ENCODE peak calls at places on chromosomes 4 and X, in eight cellular contexts. K, Q, T, W, F, Y, M and D are unnamed samples.

GRCh38 chr4:29304595-29304994 is 1415.6 kb upstream of the PCDH7 start:
- DNase-seq in W (no peak), K (no peak), Q (no peak), Y (no peak), T (peak), M (no peak), F (no peak), D (no peak)

GRCh38 chrX:140572724-140573123 is 67.9 kb upstream of the SOX3 start:
- DNase-seq in M (no peak), Y (no peak), W (no peak), F (no peak), K (peak), T (peak), Q (peak), D (no peak)

GRCh38 chr4:170091069-170091696 is 1.4 kb upstream of the AADAT start:
- DNase-seq in Y (no peak), W (no peak), Q (no peak), T (no peak), K (no peak), M (no peak), F (no peak), D (no peak)

GRCh38 chrX:14039344-14039743 is 9.7 kb upstream of the GEMIN8 start:
- DNase-seq in W (no peak), Q (no peak), F (no peak), Y (peak), K (peak), M (peak), T (no peak), D (no peak)

GRCh38 chr4:99808260-99808857 is 8.3 kb upstream of the DAPP1 start:
- DNase-seq in F (peak), W (no peak), Q (peak), K (peak), T (peak), Y (peak), M (no peak), D (peak)

GRCh38 chr4:141134051-141134450 is 782 bp upstream of the RNF150 start:
- DNase-seq in M (no peak), Q (no peak), F (no peak), T (no peak), W (no peak), Y (no peak), K (no peak), D (no peak)

GRCh38 chr4:74544655-74545361 is 99.9 kb downstream of the AREG start:
- DNase-seq in T (no peak), Y (no peak), Q (no peak), W (no peak), K (no peak), F (no peak), M (no peak), D (no peak)

GRCh38 chr4:780730-781492 is 45.0 kb downstream of the CPLX1 start:
- DNase-seq in M (no peak), K (no peak), W (no peak), Q (no peak), Y (no peak), T (no peak), F (no peak), D (no peak)

GRCh38 chrX:16917120-16917519 is 29.3 kb upstream of the REPS2 start:
- DNase-seq in K (no peak), Q (no peak), M (no peak), Y (no peak), F (no peak), W (no peak), T (no peak), D (no peak)

GRCh38 chr4:155768370-155768769 is 9.5 kb downstream of the GUCY1B1 start:
- DNase-seq in Q (no peak), T (no peak), K (no peak), F (no peak), Y (no peak), M (no peak), W (no peak), D (no peak)

GRCh38 chr4:109848501-109848900 is 594 bp downstream of the LRIT3 start:
- DNase-seq in F (no peak), W (no peak), T (no peak), Y (no peak), M (no peak), K (no peak), Q (no peak), D (no peak)

GRCh38 chrX:31483336-31483735 is 411.5 kb upstream of the FTHL17 start:
- DNase-seq in M (no peak), F (no peak), W (no peak), T (peak), Y (no peak), Q (no peak), K (no peak), D (no peak)

GRCh38 chrX:80807606-80808159 is 2.0 kb downstream of the BRWD3 start:
- DNase-seq in W (no peak), K (no peak), M (no peak), T (no peak), Q (no peak), Y (no peak), F (no peak), D (no peak)

GRCh38 chr4:15851969-15852368 is 73.8 kb downstream of the CD38 start:
- DNase-seq in M (no peak), K (no peak), Q (no peak), W (no peak), F (no peak), T (no peak), Y (no peak), D (no peak)